ENCODE peak calls at places on chromosomes 6 and 20, in six cellular contexts. D is pancreas; G is body of pancreas; W is OCI-LY7; H is effector memory CD4-positive, alpha-beta T cell; X is aorta. V is an unnamed sample.

GRCh38 chr6:3471711-3472110 is 14.9 kb upstream of the SLC22A23 start:
- DNase-seq in X (no peak), W (no peak), D (no peak), G (peak; percentile 14), H (no peak), V (no peak)

GRCh38 chr6:45163952-45164766 is 164.0 kb upstream of the RUNX2 start:
- DNase-seq in G (no peak), W (no peak), D (no peak), X (no peak), H (no peak), V (peak; percentile 34)

GRCh38 chr6:18491303-18492090 is 104.3 kb downstream of the RNF144B start:
- DNase-seq in G (no peak), X (no peak), D (no peak), W (no peak), H (no peak), V (no peak)

GRCh38 chr6:145360865-145361264 is 374.5 kb downstream of the EPM2A start:
- DNase-seq in D (no peak), G (no peak), X (no peak), H (no peak), W (no peak), V (no peak)

GRCh38 chr6:161533266-161533665 is 259.4 kb upstream of the AGPAT4 start:
- DNase-seq in W (no peak), H (no peak), X (no peak), D (no peak), G (no peak), V (no peak)

GRCh38 chr6:40888456-40888990 is 150.5 kb downstream of the UNC5CL start:
- DNase-seq in X (no peak), G (no peak), H (no peak), W (no peak), D (no peak), V (no peak)

GRCh38 chr6:142822882-142823578 is 121.9 kb downstream of the HIVEP2 start:
- DNase-seq in G (no peak), W (no peak), X (no peak), H (no peak), D (no peak), V (no peak)

GRCh38 chr6:35919827-35920751 is 809 bp downstream of the SRPK1 start:
- DNase-seq in W (peak; percentile 51), H (peak; percentile 26), X (peak; percentile 46), D (peak; percentile 41), G (peak; percentile 57), V (no peak)

GRCh38 chr20:6074145-6074561 is 20.3 kb upstream of the LRRN4 start:
- DNase-seq in W (peak; percentile 57), X (no peak), G (peak; percentile 24), D (no peak), H (no peak), V (no peak)

GRCh38 chr6:14339711-14340590 is 222.4 kb downstream of the CD83 start:
- DNase-seq in G (no peak), D (no peak), X (no peak), H (no peak), W (peak; percentile 60), V (no peak)

GRCh38 chr6:14333556-14334305 is 216.2 kb downstream of the CD83 start:
- DNase-seq in W (no peak), D (no peak), G (no peak), X (no peak), H (no peak), V (no peak)

GRCh38 chr6:14339172-14339571 is 221.6 kb downstream of the CD83 start:
- DNase-seq in G (no peak), W (no peak), H (no peak), D (no peak), X (no peak), V (no peak)

GRCh38 chr6:14335071-14335470 is 217.5 kb downstream of the CD83 start:
- DNase-seq in G (no peak), D (no peak), W (no peak), X (no peak), H (no peak), V (no peak)

GRCh38 chr6:14337157-14337556 is 219.6 kb downstream of the CD83 start:
- DNase-seq in W (no peak), G (no peak), H (no peak), D (no peak), X (no peak), V (no peak)
- H3K27ac ChIP-seq in W (no peak overlapping the region), G (no peak overlapping the region), H (no peak overlapping the region), D (no peak overlapping the region), X (no peak overlapping the region), V (no peak overlapping the region)

GRCh38 chr6:15023448-15023847 is 222.4 kb upstream of the JARID2 start:
- DNase-seq in W (peak; percentile 3), D (no peak), X (no peak), H (no peak), G (no peak), V (peak; percentile 3)
- H3K27ac ChIP-seq in W (no peak overlapping the region), D (no peak overlapping the region), X (no peak overlapping the region), H (no peak overlapping the region), G (no peak overlapping the region), V (no peak overlapping the region)

GRCh38 chr6:46491789-46492547 is 719 bp upstream of the RCAN2 start:
- DNase-seq in G (peak; percentile 75), X (peak; percentile 70), W (peak; percentile 39), D (peak; percentile 45), H (no peak), V (no peak)

GRCh38 chr6:46486186-46486585 is 5.1 kb downstream of the RCAN2 start:
- DNase-seq in W (no peak), H (no peak), X (no peak), G (no peak), D (no peak), V (no peak)

GRCh38 chr6:46491201-46491788 is at the start of gene RCAN2:
- DNase-seq in D (peak; percentile 59), H (no peak), W (peak; percentile 30), X (peak; percentile 83), G (peak; percentile 76), V (no peak)

DNA sequence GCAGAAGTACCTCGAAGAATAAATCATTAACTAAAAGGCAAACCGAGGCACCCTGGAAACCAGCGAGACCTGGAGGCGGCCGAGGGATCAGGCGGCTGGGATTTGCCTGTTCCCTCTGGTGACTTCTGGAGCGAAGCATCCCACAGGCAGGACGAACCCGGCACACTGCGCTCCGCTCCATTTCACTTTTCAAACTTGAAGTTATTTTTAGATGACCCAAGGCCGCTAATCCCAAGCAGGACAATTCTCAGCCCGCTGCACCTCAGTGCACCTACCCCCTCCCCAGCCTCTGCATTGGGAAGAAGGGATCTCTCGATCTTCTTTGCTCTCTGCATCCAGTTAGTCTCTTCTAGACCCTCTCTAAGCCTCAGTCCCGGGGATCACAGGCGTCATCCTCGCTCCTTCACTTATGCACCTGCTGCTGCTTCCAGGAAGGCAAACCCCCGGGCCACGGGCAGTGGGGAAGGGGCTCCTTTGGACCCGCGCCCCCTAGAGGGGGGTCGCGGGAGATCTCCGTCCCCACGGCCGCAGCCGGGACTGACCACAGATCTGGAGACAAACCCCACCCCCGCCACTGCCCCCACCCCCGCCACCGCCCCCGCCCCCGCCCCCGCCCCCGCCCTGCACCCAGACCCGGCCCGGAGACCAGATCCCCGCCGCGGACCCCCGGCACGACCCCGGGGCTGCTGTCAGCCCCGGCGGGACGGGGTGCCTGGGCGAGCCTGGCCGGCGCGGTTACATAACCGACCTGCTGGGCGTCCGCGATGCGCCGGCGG is 636 bp downstream of the RCAN2 start:
- DNase-seq in H (no peak), W (peak; percentile 25), X (peak; percentile 55), G (peak; percentile 54), D (peak; percentile 21), V (no peak)
- H3K27ac ChIP-seq in H (no peak overlapping the region), W (no peak overlapping the region), X (peak overlapping the region; percentile 32), G (peak overlapping the region; percentile 70), D (peak overlapping the region; percentile 80), V (no peak overlapping the region)

DNA sequence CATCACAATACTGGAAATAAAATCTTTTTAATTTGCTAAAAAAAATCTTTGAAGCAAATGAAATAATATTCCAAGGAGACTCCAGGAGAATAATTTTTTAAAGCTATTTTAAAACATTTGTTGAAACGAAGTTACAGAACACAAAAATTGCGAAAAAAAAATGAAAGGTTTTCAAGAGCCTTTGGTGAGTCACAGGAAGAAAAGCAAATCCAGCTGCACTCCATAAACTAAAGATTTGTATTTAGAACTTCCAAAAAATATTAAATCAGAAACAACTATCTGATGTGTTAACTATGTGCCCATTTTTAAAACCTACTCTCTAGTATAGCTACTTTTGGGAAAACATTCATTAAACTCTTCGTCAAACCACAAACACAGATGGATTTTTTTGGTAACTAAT is 23.6 kb downstream of the PDSS2 start:
- DNase-seq in X (no peak), D (no peak), W (no peak), G (no peak), H (no peak), V (no peak)
- H3K27ac ChIP-seq in X (no peak overlapping the region), D (no peak overlapping the region), W (no peak overlapping the region), G (no peak overlapping the region), H (no peak overlapping the region), V (no peak overlapping the region)

GRCh38 chr20:12581644-12582350 is 427.0 kb upstream of the SPTLC3 start:
- DNase-seq in W (no peak), G (no peak), H (no peak), D (peak; percentile 15), X (no peak), V (no peak)
- H3K27ac ChIP-seq in W (no peak overlapping the region), G (no peak overlapping the region), H (no peak overlapping the region), D (no peak overlapping the region), X (no peak overlapping the region), V (no peak overlapping the region)

DNA sequence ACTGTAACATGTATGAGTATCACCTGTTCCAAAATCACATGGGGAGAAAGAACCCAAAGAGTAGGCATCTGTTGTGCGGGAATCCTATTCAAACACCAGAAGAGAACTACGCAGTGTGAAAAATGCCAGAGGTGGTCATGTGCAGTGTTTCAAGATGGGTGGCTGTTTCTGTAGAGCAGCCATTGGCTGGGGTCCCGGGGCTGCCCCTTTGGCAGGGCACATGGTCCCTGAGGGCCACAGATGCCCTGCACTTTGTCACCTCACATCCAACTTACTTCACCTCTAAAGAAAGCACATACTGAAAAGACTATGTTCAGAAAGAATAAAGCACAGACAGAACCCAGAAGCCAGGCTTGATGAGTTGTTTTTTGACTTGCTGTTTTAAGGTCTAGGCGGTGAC is 12.3 kb downstream of the MTCH1 start:
- DNase-seq in W (no peak), H (no peak), X (peak; percentile 33), G (no peak), D (no peak), V (no peak)
- H3K27ac ChIP-seq in W (no peak overlapping the region), H (no peak overlapping the region), X (no peak overlapping the region), G (no peak overlapping the region), D (no peak overlapping the region), V (no peak overlapping the region)

DNA sequence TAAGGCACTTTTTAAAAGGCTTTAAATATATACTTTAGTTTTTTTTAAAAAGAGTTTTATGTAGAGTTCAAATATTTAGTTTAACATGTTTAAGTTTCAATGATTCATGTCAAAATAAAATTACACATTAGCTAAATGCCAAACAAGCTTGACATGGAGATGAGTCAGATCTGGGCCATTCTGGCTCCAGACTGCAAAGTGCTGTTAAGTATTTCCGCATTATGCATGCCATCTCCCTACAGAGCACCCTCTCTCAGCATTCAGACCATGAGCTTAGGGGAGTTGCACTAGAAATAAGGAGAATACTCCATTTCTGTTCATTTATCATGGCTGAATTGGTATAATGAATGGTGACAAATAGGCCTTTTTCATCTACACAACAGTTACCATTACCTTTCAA is 21.5 kb upstream of the HS3ST5 start:
- DNase-seq in D (no peak), H (no peak), W (no peak), G (no peak), X (no peak), V (peak; percentile 31)
- H3K27ac ChIP-seq in D (no peak overlapping the region), H (no peak overlapping the region), W (no peak overlapping the region), G (no peak overlapping the region), X (no peak overlapping the region), V (no peak overlapping the region)